ENCODE peak calls at places on chromosomes 1 and 21, in seven cellular contexts. One of them, this sample, is unnamed.

GRCh38 chr1:24551910-24552571 is 3.8 kb upstream of the NCMAP start:
- DNase-seq in naive thymus-derived CD8-positive, alpha-beta T cell: no peak
- DNase-seq in pons: no peak
- DNase-seq in HTR-8/SVneo: no peak
- DNase-seq in T-cell: no peak
- DNase-seq in CD4-positive, alpha-beta T cell: no peak
- DNase-seq in stimulated activated CD4-positive, alpha-beta T cell treated with anti-CD3 and anti-CD28 coated beads, Interleukin-4, amount 100 ng/mL, for 1 hour: no peak
- DNase-seq in this sample: no peak

GRCh38 chr1:154877370-154877974 is 7.4 kb upstream of the KCNN3 start:
- DNase-seq in naive thymus-derived CD8-positive, alpha-beta T cell: no peak
- DNase-seq in pons: no peak
- DNase-seq in HTR-8/SVneo: no peak
- DNase-seq in T-cell: no peak
- DNase-seq in CD4-positive, alpha-beta T cell: no peak
- DNase-seq in stimulated activated CD4-positive, alpha-beta T cell treated with anti-CD3 and anti-CD28 coated beads, Interleukin-4, amount 100 ng/mL, for 1 hour: no peak
- DNase-seq in this sample: no peak

GRCh38 chr21:35682874-35683549 is 377.3 kb downstream of the SETD4 start:
- DNase-seq in naive thymus-derived CD8-positive, alpha-beta T cell: no peak
- DNase-seq in pons: no peak
- DNase-seq in HTR-8/SVneo: no peak
- DNase-seq in T-cell: no peak
- DNase-seq in CD4-positive, alpha-beta T cell: no peak
- DNase-seq in stimulated activated CD4-positive, alpha-beta T cell treated with anti-CD3 and anti-CD28 coated beads, Interleukin-4, amount 100 ng/mL, for 1 hour: no peak
- DNase-seq in this sample: no peak

GRCh38 chr1:61585714-61586113 is 139.2 kb downstream of the TM2D1 start:
- DNase-seq in naive thymus-derived CD8-positive, alpha-beta T cell: no peak
- DNase-seq in pons: no peak
- DNase-seq in HTR-8/SVneo: no peak
- DNase-seq in T-cell: no peak
- DNase-seq in CD4-positive, alpha-beta T cell: no peak
- DNase-seq in stimulated activated CD4-positive, alpha-beta T cell treated with anti-CD3 and anti-CD28 coated beads, Interleukin-4, amount 100 ng/mL, for 1 hour: no peak
- DNase-seq in this sample: no peak

GRCh38 chr1:89757532-89757931 is 63.3 kb upstream of the LRRC8D start:
- DNase-seq in naive thymus-derived CD8-positive, alpha-beta T cell: peak
- DNase-seq in pons: peak
- DNase-seq in HTR-8/SVneo: no peak
- DNase-seq in T-cell: peak
- DNase-seq in CD4-positive, alpha-beta T cell: no peak
- DNase-seq in stimulated activated CD4-positive, alpha-beta T cell treated with anti-CD3 and anti-CD28 coated beads, Interleukin-4, amount 100 ng/mL, for 1 hour: peak
- DNase-seq in this sample: peak

GRCh38 chr1:228350179-228350742 is 56.4 kb downstream of the TRIM11 start:
- DNase-seq in naive thymus-derived CD8-positive, alpha-beta T cell: no peak
- DNase-seq in pons: no peak
- DNase-seq in HTR-8/SVneo: no peak
- DNase-seq in T-cell: no peak
- DNase-seq in CD4-positive, alpha-beta T cell: no peak
- DNase-seq in stimulated activated CD4-positive, alpha-beta T cell treated with anti-CD3 and anti-CD28 coated beads, Interleukin-4, amount 100 ng/mL, for 1 hour: no peak
- DNase-seq in this sample: no peak

GRCh38 chr1:226519135-226519534 is 29.4 kb upstream of the STUM start:
- DNase-seq in naive thymus-derived CD8-positive, alpha-beta T cell: no peak
- DNase-seq in pons: no peak
- DNase-seq in HTR-8/SVneo: no peak
- DNase-seq in T-cell: no peak
- DNase-seq in CD4-positive, alpha-beta T cell: no peak
- DNase-seq in stimulated activated CD4-positive, alpha-beta T cell treated with anti-CD3 and anti-CD28 coated beads, Interleukin-4, amount 100 ng/mL, for 1 hour: no peak
- DNase-seq in this sample: no peak

GRCh38 chr1:153404768-153405167 is 11.6 kb upstream of the S100A7A start:
- DNase-seq in naive thymus-derived CD8-positive, alpha-beta T cell: peak
- DNase-seq in pons: peak
- DNase-seq in HTR-8/SVneo: no peak
- DNase-seq in T-cell: peak
- DNase-seq in CD4-positive, alpha-beta T cell: peak
- DNase-seq in stimulated activated CD4-positive, alpha-beta T cell treated with anti-CD3 and anti-CD28 coated beads, Interleukin-4, amount 100 ng/mL, for 1 hour: peak
- DNase-seq in this sample: peak

GRCh38 chr1:28890435-28890834 is 23.9 kb upstream of the EPB41 start:
- DNase-seq in naive thymus-derived CD8-positive, alpha-beta T cell: no peak
- DNase-seq in pons: no peak
- DNase-seq in HTR-8/SVneo: no peak
- DNase-seq in T-cell: no peak
- DNase-seq in CD4-positive, alpha-beta T cell: no peak
- DNase-seq in stimulated activated CD4-positive, alpha-beta T cell treated with anti-CD3 and anti-CD28 coated beads, Interleukin-4, amount 100 ng/mL, for 1 hour: no peak
- DNase-seq in this sample: no peak

GRCh38 chr21:33866851-33867250 is 48.8 kb downstream of the ATP5PO start:
- DNase-seq in naive thymus-derived CD8-positive, alpha-beta T cell: no peak
- DNase-seq in pons: no peak
- DNase-seq in HTR-8/SVneo: no peak
- DNase-seq in T-cell: no peak
- DNase-seq in CD4-positive, alpha-beta T cell: no peak
- DNase-seq in stimulated activated CD4-positive, alpha-beta T cell treated with anti-CD3 and anti-CD28 coated beads, Interleukin-4, amount 100 ng/mL, for 1 hour: no peak
- DNase-seq in this sample: no peak

GRCh38 chr1:12615916-12616708 is 1.9 kb downstream of the DHRS3 start:
- DNase-seq in naive thymus-derived CD8-positive, alpha-beta T cell: no peak
- DNase-seq in pons: no peak
- DNase-seq in HTR-8/SVneo: no peak
- DNase-seq in T-cell: no peak
- DNase-seq in CD4-positive, alpha-beta T cell: no peak
- DNase-seq in stimulated activated CD4-positive, alpha-beta T cell treated with anti-CD3 and anti-CD28 coated beads, Interleukin-4, amount 100 ng/mL, for 1 hour: no peak
- DNase-seq in this sample: no peak

GRCh38 chr1:61337981-61338848 is 255.9 kb downstream of the NFIA start:
- DNase-seq in naive thymus-derived CD8-positive, alpha-beta T cell: no peak
- DNase-seq in pons: peak
- DNase-seq in HTR-8/SVneo: peak
- DNase-seq in T-cell: no peak
- DNase-seq in CD4-positive, alpha-beta T cell: no peak
- DNase-seq in stimulated activated CD4-positive, alpha-beta T cell treated with anti-CD3 and anti-CD28 coated beads, Interleukin-4, amount 100 ng/mL, for 1 hour: no peak
- DNase-seq in this sample: no peak

GRCh38 chr1:109466440-109467300 is at the start of gene SYPL2:
- DNase-seq in naive thymus-derived CD8-positive, alpha-beta T cell: peak
- DNase-seq in pons: no peak
- DNase-seq in HTR-8/SVneo: peak
- DNase-seq in T-cell: no peak
- DNase-seq in CD4-positive, alpha-beta T cell: no peak
- DNase-seq in stimulated activated CD4-positive, alpha-beta T cell treated with anti-CD3 and anti-CD28 coated beads, Interleukin-4, amount 100 ng/mL, for 1 hour: peak
- DNase-seq in this sample: no peak

GRCh38 chr1:162564762-162565218 is 3.3 kb downstream of the UAP1 start:
- DNase-seq in naive thymus-derived CD8-positive, alpha-beta T cell: no peak
- DNase-seq in pons: no peak
- DNase-seq in HTR-8/SVneo: no peak
- DNase-seq in T-cell: no peak
- DNase-seq in CD4-positive, alpha-beta T cell: no peak
- DNase-seq in stimulated activated CD4-positive, alpha-beta T cell treated with anti-CD3 and anti-CD28 coated beads, Interleukin-4, amount 100 ng/mL, for 1 hour: no peak
- DNase-seq in this sample: no peak

GRCh38 chr1:116764466-116764896 is 10.3 kb downstream of the CD2 start:
- DNase-seq in naive thymus-derived CD8-positive, alpha-beta T cell: peak
- DNase-seq in pons: no peak
- DNase-seq in HTR-8/SVneo: no peak
- DNase-seq in T-cell: no peak
- DNase-seq in CD4-positive, alpha-beta T cell: no peak
- DNase-seq in stimulated activated CD4-positive, alpha-beta T cell treated with anti-CD3 and anti-CD28 coated beads, Interleukin-4, amount 100 ng/mL, for 1 hour: peak
- DNase-seq in this sample: no peak

GRCh38 chr21:46369520-46370235 is 45.7 kb downstream of the PCNT start:
- DNase-seq in naive thymus-derived CD8-positive, alpha-beta T cell: no peak
- DNase-seq in pons: no peak
- DNase-seq in HTR-8/SVneo: no peak
- DNase-seq in T-cell: no peak
- DNase-seq in CD4-positive, alpha-beta T cell: no peak
- DNase-seq in stimulated activated CD4-positive, alpha-beta T cell treated with anti-CD3 and anti-CD28 coated beads, Interleukin-4, amount 100 ng/mL, for 1 hour: no peak
- DNase-seq in this sample: no peak

GRCh38 chr1:24248859-24249258 is 61.8 kb upstream of the IFNLR1 start:
- DNase-seq in naive thymus-derived CD8-positive, alpha-beta T cell: no peak
- DNase-seq in pons: peak
- DNase-seq in HTR-8/SVneo: no peak
- DNase-seq in T-cell: no peak
- DNase-seq in CD4-positive, alpha-beta T cell: no peak
- DNase-seq in stimulated activated CD4-positive, alpha-beta T cell treated with anti-CD3 and anti-CD28 coated beads, Interleukin-4, amount 100 ng/mL, for 1 hour: no peak
- DNase-seq in this sample: no peak

GRCh38 chr1:93988634-93989350 is 79.6 kb upstream of the GCLM start:
- DNase-seq in naive thymus-derived CD8-positive, alpha-beta T cell: no peak
- DNase-seq in pons: no peak
- DNase-seq in HTR-8/SVneo: no peak
- DNase-seq in T-cell: no peak
- DNase-seq in CD4-positive, alpha-beta T cell: no peak
- DNase-seq in stimulated activated CD4-positive, alpha-beta T cell treated with anti-CD3 and anti-CD28 coated beads, Interleukin-4, amount 100 ng/mL, for 1 hour: no peak
- DNase-seq in this sample: no peak

GRCh38 chr21:17463441-17463840 is 49.4 kb upstream of the CXADR start:
- DNase-seq in naive thymus-derived CD8-positive, alpha-beta T cell: no peak
- DNase-seq in pons: peak
- DNase-seq in HTR-8/SVneo: peak
- DNase-seq in T-cell: no peak
- DNase-seq in CD4-positive, alpha-beta T cell: no peak
- DNase-seq in stimulated activated CD4-positive, alpha-beta T cell treated with anti-CD3 and anti-CD28 coated beads, Interleukin-4, amount 100 ng/mL, for 1 hour: no peak
- DNase-seq in this sample: no peak

GRCh38 chr1:248055261-248055660 is 8.6 kb downstream of the OR2L3 start:
- DNase-seq in naive thymus-derived CD8-positive, alpha-beta T cell: no peak
- DNase-seq in pons: no peak
- DNase-seq in HTR-8/SVneo: no peak
- DNase-seq in T-cell: no peak
- DNase-seq in CD4-positive, alpha-beta T cell: no peak
- DNase-seq in stimulated activated CD4-positive, alpha-beta T cell treated with anti-CD3 and anti-CD28 coated beads, Interleukin-4, amount 100 ng/mL, for 1 hour: no peak
- DNase-seq in this sample: no peak

GRCh38 chr1:116440731-116441130 is 67.7 kb downstream of the ATP1A1 start:
- DNase-seq in naive thymus-derived CD8-positive, alpha-beta T cell: no peak
- DNase-seq in pons: no peak
- DNase-seq in HTR-8/SVneo: no peak
- DNase-seq in T-cell: no peak
- DNase-seq in CD4-positive, alpha-beta T cell: no peak
- DNase-seq in stimulated activated CD4-positive, alpha-beta T cell treated with anti-CD3 and anti-CD28 coated beads, Interleukin-4, amount 100 ng/mL, for 1 hour: no peak
- DNase-seq in this sample: no peak

This sample was measured in CD8-positive, alpha-beta memory T cell.